ENCODE peak calls at places on chromosomes 4 and X, in eight cellular contexts. B, A, N, E, M, V, Z and T are unnamed samples.

GRCh38 chr4:183760326-183760725 is 101.2 kb downstream of the TRAPPC11 start:
- DNase-seq in B (no peak), A (no peak), N (no peak), E (no peak), M (no peak), V (no peak), Z (no peak), T (no peak)

GRCh38 chr4:185792384-185793146 is 19.4 kb downstream of the SORBS2 start:
- DNase-seq in B (no peak), A (no peak), N (no peak), E (no peak), M (no peak), V (no peak), Z (no peak), T (no peak)

GRCh38 chr4:76857010-76857409 is 40.9 kb downstream of the SOWAHB start:
- DNase-seq in B (no peak), A (no peak), N (no peak), E (no peak), M (no peak), V (no peak), Z (no peak), T (no peak)

GRCh38 chrX:118560380-118560932 is 64.8 kb downstream of the DOCK11 start:
- DNase-seq in B (no peak), A (no peak), N (no peak), E (no peak), M (no peak), V (no peak), Z (no peak), T (no peak)

GRCh38 chrX:40268126-40268525 is 170.4 kb upstream of the BCOR start:
- DNase-seq in B (no peak), A (no peak), N (no peak), E (no peak), M (no peak), V (no peak), Z (no peak), T (no peak)

GRCh38 chr4:99359480-99360204 is 7.1 kb upstream of the ADH1C start:
- DNase-seq in B (no peak), A (no peak), N (no peak), E (no peak), M (no peak), V (no peak), Z (no peak), T (no peak)

GRCh38 chr4:180665994-180666818 is 1577.0 kb upstream of the TENM3 start:
- DNase-seq in B (peak; percentile 65), A (no peak), N (no peak), E (no peak), M (no peak), V (no peak), Z (no peak), T (peak; percentile 14)

GRCh38 chrX:103063191-103063845 is 653 bp downstream of the BEX1 start:
- DNase-seq in B (peak; percentile 20), A (no peak), N (peak; percentile 54), E (no peak), M (peak; percentile 12), V (no peak), Z (no peak), T (no peak)

GRCh38 chr4:22190855-22191254 is 242.3 kb upstream of the KCNIP4 start:
- DNase-seq in B (no peak), A (no peak), N (no peak), E (no peak), M (no peak), V (no peak), Z (no peak), T (no peak)